ENCODE peak calls at places on chromosomes 16 and 17, in four cellular contexts. T is esophagus muscularis mucosa, A is ovary, C is A549. R is an unnamed sample.

GRCh38 chr16:500699-501098 is 26.8 kb upstream of the CAPN15 start:
- DNase-seq in C (no peak), T (no peak), A (no peak), R (no peak)

GRCh38 chr17:31197991-31198390 is 99.0 kb downstream of the OMG start:
- DNase-seq in C (no peak), A (no peak), T (no peak), R (no peak)

GRCh38 chr17:27747462-27748359 is 52.6 kb downstream of the NOS2 start:
- DNase-seq in T (no peak), A (no peak), C (peak), R (no peak)

GRCh38 chr17:49746791-49747490 is 17.0 kb downstream of the FAM117A start:
- DNase-seq in T (no peak), A (no peak), C (no peak), R (no peak)

GRCh38 chr16:83931556-83931955 is 21.5 kb upstream of the OSGIN1 start:
- DNase-seq in C (no peak), A (no peak), T (no peak), R (no peak)

GRCh38 chr17:62625870-62626200 is 1.6 kb upstream of the MRC2 start:
- DNase-seq in A (no peak), C (no peak), T (no peak), R (no peak)

GRCh38 chr16:1057252-1057932 is 15.2 kb upstream of the SSTR5 start:
- DNase-seq in T (no peak), A (no peak), C (no peak), R (no peak)

GRCh38 chr17:2724783-2725164 is 13.2 kb upstream of the CLUH start:
- DNase-seq in A (no peak), C (peak), T (no peak), R (no peak)

GRCh38 chr17:78324391-78325075 is 35.3 kb downstream of the SOCS3 start:
- DNase-seq in T (peak), A (peak), C (peak), R (peak)

GRCh38 chr16:89363621-89364393 is 126.6 kb downstream of the ANKRD11 start:
- DNase-seq in C (peak), A (no peak), T (no peak), R (no peak)

GRCh38 chr17:4186244-4186920 is 43.4 kb downstream of the CYB5D2 start:
- DNase-seq in A (peak), T (no peak), C (no peak), R (no peak)

GRCh38 chr17:34416116-34416515 is 53.1 kb upstream of the CCL1 start:
- DNase-seq in A (no peak), C (no peak), T (no peak), R (no peak)

GRCh38 chr16:46830417-46830901 is 521 bp downstream of the C16orf87 start:
- DNase-seq in A (peak), T (no peak), C (peak), R (no peak)

GRCh38 chr16:67441289-67441753 is 10.4 kb downstream of the HSD11B2 start:
- DNase-seq in A (no peak), T (no peak), C (no peak), R (no peak)

GRCh38 chr17:19724501-19725420 is 8.4 kb upstream of the SLC47A2 start:
- DNase-seq in A (peak), C (no peak), T (no peak), R (peak)

GRCh38 chr17:67891481-67892119 is 66.3 kb downstream of the BPTF start:
- DNase-seq in A (peak), C (peak), T (no peak), R (no peak)

GRCh38 chr16:2964416-2965223 is 545 bp downstream of the KREMEN2 start:
- DNase-seq in T (no peak), A (no peak), C (peak), R (no peak)

GRCh38 chr17:27921077-27921476 is 27.9 kb upstream of the LYRM9 start:
- DNase-seq in C (no peak), T (no peak), A (no peak), R (no peak)

GRCh38 chr16:12091569-12092346 is 115.2 kb downstream of the SNX29 start:
- DNase-seq in C (no peak), A (no peak), T (no peak), R (no peak)

GRCh38 chr16:21598676-21599157 is 660 bp upstream of the METTL9 start:
- DNase-seq in C (no peak), A (no peak), T (no peak), R (peak)

GRCh38 chr17:29650407-29650806 is 27.7 kb upstream of the CORO6 start:
- DNase-seq in A (no peak), T (no peak), C (no peak), R (no peak)

GRCh38 chr17:59723607-59724006 is 16.2 kb downstream of the VMP1 start:
- DNase-seq in C (no peak), T (no peak), A (no peak), R (no peak)

GRCh38 chr17:41522301-41523224 is 3.9 kb upstream of the KRT15 start:
- DNase-seq in A (no peak), T (no peak), C (no peak), R (no peak)

GRCh38 chr17:47219621-47220475 is 10.7 kb downstream of the MYL4 start:
- DNase-seq in A (no peak), C (no peak), T (no peak), R (no peak)

GRCh38 chr17:47222032-47222431 is 12.9 kb downstream of the MYL4 start:
- DNase-seq in C (no peak), A (no peak), T (no peak), R (no peak)

GRCh38 chr17:47220531-47220999 is 11.4 kb downstream of the MYL4 start:
- DNase-seq in T (no peak), C (no peak), A (no peak), R (no peak)

GRCh38 chr17:47221154-47221553 is 12.0 kb downstream of the MYL4 start:
- DNase-seq in A (no peak), C (no peak), T (no peak), R (no peak)

GRCh38 chr17:47218896-47219430 is 9.8 kb downstream of the MYL4 start:
- DNase-seq in A (no peak), T (no peak), C (no peak), R (no peak)
- TF ChIP-seq EP300 in A (no peak), T (no peak), C (no peak), R (no peak)

GRCh38 chr17:76179496-76180467 is 38.7 kb upstream of the FOXJ1 start:
- DNase-seq in T (no peak), C (peak), A (no peak), R (no peak)

GRCh38 chr17:76176701-76177574 is 35.9 kb upstream of the FOXJ1 start:
- DNase-seq in C (no peak), T (no peak), A (no peak), R (no peak)

GRCh38 chr17:76178124-76178523 is 37.1 kb upstream of the FOXJ1 start:
- DNase-seq in A (no peak), C (no peak), T (no peak), R (no peak)

GRCh38 chr17:76184266-76184665 is 43.2 kb upstream of the FOXJ1 start:
- DNase-seq in C (no peak), A (no peak), T (no peak), R (no peak)

DNA sequence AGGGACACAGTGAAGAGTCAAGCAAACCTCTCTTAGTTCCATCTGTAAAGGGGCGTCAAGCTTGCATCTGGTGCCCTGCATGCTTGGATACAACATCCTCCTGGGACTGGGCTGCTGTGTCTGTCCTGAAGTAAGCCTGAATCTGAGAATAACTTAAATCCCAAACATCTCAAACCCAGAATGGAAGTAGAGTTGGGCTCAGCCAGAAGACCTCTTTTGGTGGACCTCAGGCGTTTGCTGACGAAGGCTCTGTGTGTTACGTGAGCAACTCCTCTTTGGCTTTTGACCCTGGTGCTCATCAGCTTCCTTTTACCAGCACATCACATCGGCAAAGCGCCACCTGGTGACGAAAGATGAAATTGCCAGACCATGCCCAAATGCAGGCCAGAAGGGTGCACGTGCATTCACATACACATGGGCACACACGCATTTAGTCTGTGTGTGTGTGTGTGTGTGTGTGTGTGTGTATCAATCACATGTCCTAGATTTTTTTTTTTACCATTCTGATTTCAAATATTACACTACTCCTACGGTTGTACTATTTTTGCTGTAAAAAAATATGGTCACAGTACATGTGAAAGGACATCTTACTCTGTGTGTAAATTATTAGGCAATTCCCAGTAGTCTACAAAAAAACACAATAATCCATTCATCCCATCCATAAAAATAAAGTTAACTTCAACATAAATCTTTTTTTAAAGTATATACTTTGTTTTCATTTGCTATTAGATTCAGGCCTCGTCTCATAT is 41.1 kb upstream of the FOXJ1 start:
- DNase-seq in C (peak), T (peak), A (peak), R (peak)
- TF ChIP-seq CTCF in C (peak), T (peak), A (peak), R (peak)

DNA sequence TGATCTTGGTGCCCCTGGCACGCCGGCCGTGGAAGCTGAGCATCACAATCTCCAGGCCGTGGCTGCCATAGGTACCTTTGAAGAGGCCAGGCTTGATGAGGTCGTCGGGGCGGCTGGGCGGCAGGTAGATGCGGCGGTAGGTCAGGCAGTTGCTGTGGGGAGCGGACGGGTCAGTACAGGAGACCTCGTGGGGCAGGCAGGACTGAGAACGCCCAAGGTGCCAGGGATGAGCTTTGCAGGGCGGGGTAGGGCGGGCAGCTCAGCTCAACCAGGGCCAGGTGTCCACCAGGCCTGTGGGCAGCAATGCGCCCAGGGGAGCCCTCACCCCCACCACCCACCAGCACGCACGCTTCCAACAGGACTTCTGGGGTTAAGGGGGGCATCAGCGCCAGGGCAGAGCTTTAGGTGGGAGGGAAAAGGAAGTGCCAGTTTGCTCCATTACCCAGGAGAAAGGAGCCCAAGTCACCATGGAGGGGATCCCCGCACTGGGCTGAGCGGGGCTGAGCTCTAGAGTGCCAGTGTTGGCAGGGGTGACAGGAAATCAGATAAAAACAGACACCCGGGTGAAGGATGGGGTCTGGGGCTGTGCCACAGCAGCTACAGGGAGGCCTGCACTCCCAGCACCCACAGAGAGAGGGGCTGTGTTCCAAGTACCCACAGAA is 18.2 kb upstream of the C16orf95 start:
- DNase-seq in T (no peak), C (no peak), A (no peak), R (no peak)
- TF ChIP-seq EP300 in T (no peak), C (no peak), A (no peak), R (no peak)

GRCh38 chr16:85606920-85607319 is 6.2 kb upstream of the GSE1 start:
- DNase-seq in C (no peak), T (no peak), A (no peak), R (no peak)

GRCh38 chr16:85607796-85608514 is 5.2 kb upstream of the GSE1 start:
- DNase-seq in C (no peak), T (no peak), A (no peak), R (no peak)

GRCh38 chr16:85608515-85608885 is 4.6 kb upstream of the GSE1 start:
- DNase-seq in C (no peak), A (no peak), T (no peak), R (no peak)

GRCh38 chr16:85605912-85606841 is 6.9 kb upstream of the GSE1 start:
- DNase-seq in C (no peak), A (no peak), T (no peak), R (no peak)

GRCh38 chr16:85607331-85607765 is 5.8 kb upstream of the GSE1 start:
- DNase-seq in C (no peak), A (no peak), T (no peak), R (no peak)
- TF ChIP-seq CTCF in C (no peak), A (no peak), T (no peak), R (no peak)

GRCh38 chr17:7415784-7416183 is 4.3 kb upstream of the SPEM1 start:
- DNase-seq in T (no peak), C (no peak), A (no peak), R (no peak)

GRCh38 chr17:7410634-7411426 is 3.2 kb downstream of the NLGN2 start:
- DNase-seq in A (no peak), T (no peak), C (no peak), R (no peak)

GRCh38 chr17:7414837-7415236 is 5.3 kb upstream of the SPEM1 start:
- DNase-seq in C (no peak), A (no peak), T (no peak), R (no peak)

GRCh38 chr17:7411427-7411750 is 3.7 kb downstream of the NLGN2 start:
- DNase-seq in C (no peak), T (no peak), A (no peak), R (no peak)

DNA sequence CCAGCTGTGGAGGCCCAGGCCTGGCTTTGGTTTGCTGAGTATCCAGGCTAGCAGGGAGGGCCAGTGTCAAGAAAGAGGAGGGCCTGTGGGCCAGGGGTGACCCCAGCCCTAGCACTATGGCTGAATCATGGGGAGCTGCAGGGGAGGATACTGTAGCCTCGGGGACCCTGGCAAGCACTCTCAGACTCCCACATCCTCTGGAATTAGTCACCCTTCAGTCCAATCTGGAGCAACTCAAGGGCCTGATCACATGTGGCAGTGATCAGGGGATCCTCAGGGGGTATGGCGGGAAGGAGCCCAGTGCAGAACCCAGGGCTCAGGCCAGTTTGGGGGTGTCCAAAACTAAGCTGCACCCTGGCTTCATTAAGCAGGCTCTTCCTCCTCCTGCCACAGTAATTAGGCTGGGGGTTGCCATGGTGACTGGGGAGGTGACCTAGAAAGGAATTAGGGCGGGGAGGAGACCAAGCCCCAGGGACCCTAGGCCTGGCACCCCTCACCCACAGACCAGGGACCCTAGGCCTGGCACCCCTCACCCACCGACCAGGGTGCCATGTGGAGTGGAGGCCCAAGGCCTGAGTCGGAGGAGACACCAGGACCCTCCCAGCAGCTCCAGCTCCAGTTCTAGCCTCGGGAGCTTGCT is 5.8 kb downstream of the NLGN2 start:
- DNase-seq in A (no peak), C (no peak), T (no peak), R (no peak)
- TF ChIP-seq EP300 in A (no peak), C (no peak), T (no peak), R (no peak)

DNA sequence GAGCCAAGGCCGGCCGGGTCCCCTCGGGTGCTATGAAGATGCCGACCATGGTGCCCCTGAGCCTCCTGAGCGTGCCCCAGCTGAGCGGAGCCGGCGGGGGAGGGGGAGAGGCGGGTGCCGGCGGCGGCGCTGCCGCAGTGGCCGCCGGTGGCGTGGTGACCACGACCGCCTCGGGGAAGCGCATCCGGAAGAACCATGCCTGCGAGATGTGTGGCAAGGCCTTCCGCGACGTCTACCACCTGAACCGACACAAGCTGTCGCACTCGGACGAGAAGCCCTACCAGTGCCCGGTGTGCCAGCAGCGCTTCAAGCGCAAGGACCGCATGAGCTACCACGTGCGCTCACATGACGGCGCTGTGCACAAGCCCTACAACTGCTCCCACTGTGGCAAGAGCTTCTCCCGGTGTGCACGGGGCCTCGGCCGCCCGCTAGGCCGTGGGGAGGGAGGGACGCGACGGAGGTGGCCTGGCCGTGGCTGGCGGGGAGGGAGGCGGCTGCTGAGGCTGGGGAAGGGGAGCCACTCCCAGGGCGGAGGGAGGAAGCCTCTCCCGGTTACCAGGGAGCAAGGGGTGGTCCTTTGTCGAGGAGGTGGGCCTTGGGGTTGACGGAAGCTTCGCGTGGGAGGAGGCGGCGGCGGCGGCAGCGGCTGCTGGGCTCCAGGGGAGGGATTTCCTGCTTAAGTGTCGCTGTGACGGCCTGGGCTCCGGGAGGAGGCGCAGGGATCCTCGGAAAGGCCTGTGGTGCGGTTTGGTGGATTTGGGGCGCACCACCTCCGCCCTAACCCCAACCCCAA is 1.3 kb downstream of the MAZ start:
- DNase-seq in C (peak), T (peak), A (peak), R (peak)
- TF ChIP-seq CTCF in C (peak), T (peak), A (peak), R (peak)

GRCh38 chr16:15900901-15901465 is 12.6 kb upstream of the CEP20 start:
- DNase-seq in A (no peak), T (no peak), C (no peak), R (no peak)

GRCh38 chr16:15897834-15898254 is 9.4 kb upstream of the CEP20 start:
- DNase-seq in T (no peak), C (no peak), A (no peak), R (no peak)

GRCh38 chr16:15900357-15900756 is 12.0 kb upstream of the CEP20 start:
- DNase-seq in T (no peak), A (no peak), C (no peak), R (no peak)

GRCh38 chr16:15898654-15899053 is 10.3 kb upstream of the CEP20 start:
- DNase-seq in C (no peak), A (no peak), T (no peak), R (no peak)

DNA sequence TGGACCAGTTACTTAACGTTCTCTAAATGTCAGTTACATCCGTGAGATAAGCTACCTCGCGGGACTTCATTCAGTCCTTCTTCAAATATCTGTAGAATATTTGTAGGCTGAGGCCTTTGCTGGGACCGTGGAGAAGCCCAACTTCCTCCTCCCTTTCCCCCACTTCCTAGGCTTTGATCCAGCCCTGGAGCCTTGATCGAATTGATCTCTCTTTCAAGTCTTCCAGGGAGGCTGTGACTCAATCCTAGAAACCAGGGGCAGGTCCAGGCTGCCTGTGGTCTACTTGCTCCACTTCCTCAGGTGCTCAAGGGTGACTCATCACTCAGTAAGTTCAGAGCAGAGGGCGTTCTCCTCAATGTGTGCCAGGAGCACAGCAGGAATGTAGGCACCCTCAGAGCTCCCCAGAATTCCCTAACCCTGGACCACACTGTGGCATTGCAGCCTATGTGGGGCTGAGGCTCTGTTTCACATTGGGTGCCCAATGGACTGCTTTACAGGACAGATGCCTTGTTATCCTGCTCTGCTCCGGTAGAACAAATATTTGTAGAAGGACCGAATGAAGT is 11.2 kb upstream of the CEP20 start:
- DNase-seq in T (no peak), A (peak), C (peak), R (no peak)
- TF ChIP-seq EP300 in T (no peak), A (no peak), C (peak), R (no peak)

DNA sequence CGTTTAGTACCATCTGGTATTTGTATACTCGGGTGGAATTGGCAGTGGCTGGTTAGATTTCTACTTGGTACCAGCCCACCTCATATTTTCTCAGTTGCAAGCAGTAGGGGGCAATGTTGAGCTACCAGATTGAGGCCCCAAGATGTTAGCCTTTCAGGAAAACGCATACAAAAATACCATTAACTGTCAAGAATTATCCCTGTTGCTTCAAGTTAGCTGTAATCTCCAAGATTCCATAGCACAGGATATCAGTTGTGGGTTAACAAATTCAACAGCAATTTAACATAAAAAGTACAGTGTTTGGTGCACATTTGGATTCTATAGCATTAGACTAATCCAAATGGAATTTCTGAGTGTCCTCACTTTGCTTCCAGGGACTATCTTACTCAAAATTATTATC is 188.2 kb downstream of the FTO start:
- DNase-seq in A (peak), C (peak), T (no peak), R (peak)
- TF ChIP-seq CTCF in A (peak), C (peak), T (peak), R (peak)